ENCODE peak calls at places on chromosomes 12 and 14, in ten cellular contexts. One of them, this sample, is unnamed.

GRCh38 chr12:12717586-12718381 is 616 bp downstream of the CDKN1B start:
- DNase-seq in activated gamma-delta T cell treated with Interleukin-2 at 50 U/mL for 16 hours: no peak
- DNase-seq in astrocyte of the spinal cord: peak; percentile 22
- DNase-seq in anterior cingulate cortex: no peak
- DNase-seq in Daoy: peak; percentile 30
- DNase-seq in AG04449: no peak
- DNase-seq in substantia nigra: no peak
- DNase-seq in stimulated activated CD4-positive, alpha-beta T cell treated with anti-CD3 and anti-CD28 coated beads, TNF-alpha, amount 100 ng/mL, for 1 hour: no peak
- DNase-seq in HTR-8/SVneo: no peak
- DNase-seq in NCI-H2081: peak; percentile 48
- DNase-seq in this sample: peak; percentile 31

GRCh38 chr12:27899151-27899661 is 73.3 kb downstream of the PTHLH start:
- DNase-seq in AG04449: peak; percentile 100
- DNase-seq in substantia nigra: no peak
- DNase-seq in astrocyte of the spinal cord: peak; percentile 95
- DNase-seq in stimulated activated CD4-positive, alpha-beta T cell treated with anti-CD3 and anti-CD28 coated beads, TNF-alpha, amount 100 ng/mL, for 1 hour: no peak
- DNase-seq in Daoy: peak; percentile 84
- DNase-seq in NCI-H2081: no peak
- DNase-seq in activated gamma-delta T cell treated with Interleukin-2 at 50 U/mL for 16 hours: no peak
- DNase-seq in HTR-8/SVneo: peak; percentile 59
- DNase-seq in anterior cingulate cortex: no peak
- DNase-seq in this sample: peak; percentile 98

GRCh38 chr14:61502459-61503093 is 181.2 kb downstream of the PRKCH start:
- DNase-seq in substantia nigra: no peak
- DNase-seq in anterior cingulate cortex: no peak
- DNase-seq in Daoy: peak; percentile 51
- DNase-seq in AG04449: no peak
- DNase-seq in activated gamma-delta T cell treated with Interleukin-2 at 50 U/mL for 16 hours: no peak
- DNase-seq in astrocyte of the spinal cord: no peak
- DNase-seq in HTR-8/SVneo: no peak
- DNase-seq in NCI-H2081: no peak
- DNase-seq in stimulated activated CD4-positive, alpha-beta T cell treated with anti-CD3 and anti-CD28 coated beads, TNF-alpha, amount 100 ng/mL, for 1 hour: no peak
- DNase-seq in this sample: no peak

GRCh38 chr14:39988939-39989338 is 556.7 kb upstream of the FBXO33 start:
- DNase-seq in activated gamma-delta T cell treated with Interleukin-2 at 50 U/mL for 16 hours: no peak
- DNase-seq in anterior cingulate cortex: no peak
- DNase-seq in Daoy: no peak
- DNase-seq in substantia nigra: no peak
- DNase-seq in NCI-H2081: peak; percentile 69
- DNase-seq in HTR-8/SVneo: peak; percentile 2
- DNase-seq in AG04449: no peak
- DNase-seq in stimulated activated CD4-positive, alpha-beta T cell treated with anti-CD3 and anti-CD28 coated beads, TNF-alpha, amount 100 ng/mL, for 1 hour: no peak
- DNase-seq in astrocyte of the spinal cord: peak; percentile 52
- DNase-seq in this sample: peak; percentile 6

GRCh38 chr12:109951136-109951535 is 45.0 kb downstream of the GIT2 start:
- DNase-seq in HTR-8/SVneo: peak; percentile 45
- DNase-seq in NCI-H2081: no peak
- DNase-seq in anterior cingulate cortex: no peak
- DNase-seq in astrocyte of the spinal cord: peak; percentile 89
- DNase-seq in AG04449: peak; percentile 77
- DNase-seq in stimulated activated CD4-positive, alpha-beta T cell treated with anti-CD3 and anti-CD28 coated beads, TNF-alpha, amount 100 ng/mL, for 1 hour: no peak
- DNase-seq in activated gamma-delta T cell treated with Interleukin-2 at 50 U/mL for 16 hours: no peak
- DNase-seq in Daoy: peak; percentile 74
- DNase-seq in substantia nigra: no peak
- DNase-seq in this sample: peak; percentile 82

GRCh38 chr12:28872654-28873268 is 276.3 kb upstream of the FAR2 start:
- DNase-seq in anterior cingulate cortex: peak; percentile 16
- DNase-seq in astrocyte of the spinal cord: peak; percentile 71
- DNase-seq in stimulated activated CD4-positive, alpha-beta T cell treated with anti-CD3 and anti-CD28 coated beads, TNF-alpha, amount 100 ng/mL, for 1 hour: no peak
- DNase-seq in HTR-8/SVneo: peak; percentile 5
- DNase-seq in activated gamma-delta T cell treated with Interleukin-2 at 50 U/mL for 16 hours: no peak
- DNase-seq in substantia nigra: peak; percentile 1
- DNase-seq in NCI-H2081: peak; percentile 53
- DNase-seq in Daoy: peak; percentile 49
- DNase-seq in AG04449: no peak
- DNase-seq in this sample: peak; percentile 69

GRCh38 chr14:61042220-61042619 is 61.2 kb downstream of the SLC38A6 start:
- DNase-seq in substantia nigra: no peak
- DNase-seq in HTR-8/SVneo: no peak
- DNase-seq in astrocyte of the spinal cord: no peak
- DNase-seq in AG04449: no peak
- DNase-seq in stimulated activated CD4-positive, alpha-beta T cell treated with anti-CD3 and anti-CD28 coated beads, TNF-alpha, amount 100 ng/mL, for 1 hour: no peak
- DNase-seq in Daoy: no peak
- DNase-seq in activated gamma-delta T cell treated with Interleukin-2 at 50 U/mL for 16 hours: no peak
- DNase-seq in NCI-H2081: peak; percentile 49
- DNase-seq in anterior cingulate cortex: no peak
- DNase-seq in this sample: no peak

GRCh38 chr12:119354187-119354586 is 19.7 kb downstream of the CCDC60 start:
- DNase-seq in stimulated activated CD4-positive, alpha-beta T cell treated with anti-CD3 and anti-CD28 coated beads, TNF-alpha, amount 100 ng/mL, for 1 hour: no peak
- DNase-seq in anterior cingulate cortex: no peak
- DNase-seq in astrocyte of the spinal cord: no peak
- DNase-seq in HTR-8/SVneo: no peak
- DNase-seq in AG04449: no peak
- DNase-seq in substantia nigra: no peak
- DNase-seq in Daoy: no peak
- DNase-seq in activated gamma-delta T cell treated with Interleukin-2 at 50 U/mL for 16 hours: no peak
- DNase-seq in NCI-H2081: peak; percentile 83
- DNase-seq in this sample: no peak

GRCh38 chr14:89302396-89302950 is 114.6 kb downstream of the FOXN3 start:
- DNase-seq in activated gamma-delta T cell treated with Interleukin-2 at 50 U/mL for 16 hours: no peak
- DNase-seq in astrocyte of the spinal cord: no peak
- DNase-seq in stimulated activated CD4-positive, alpha-beta T cell treated with anti-CD3 and anti-CD28 coated beads, TNF-alpha, amount 100 ng/mL, for 1 hour: no peak
- DNase-seq in NCI-H2081: no peak
- DNase-seq in substantia nigra: no peak
- DNase-seq in anterior cingulate cortex: no peak
- DNase-seq in HTR-8/SVneo: no peak
- DNase-seq in Daoy: no peak
- DNase-seq in AG04449: no peak
- DNase-seq in this sample: no peak

GRCh38 chr14:22994762-22995275 is 12.5 kb upstream of the AJUBA start:
- DNase-seq in Daoy: peak; percentile 48
- DNase-seq in substantia nigra: no peak
- DNase-seq in AG04449: no peak
- DNase-seq in HTR-8/SVneo: no peak
- DNase-seq in NCI-H2081: no peak
- DNase-seq in activated gamma-delta T cell treated with Interleukin-2 at 50 U/mL for 16 hours: peak; percentile 19
- DNase-seq in stimulated activated CD4-positive, alpha-beta T cell treated with anti-CD3 and anti-CD28 coated beads, TNF-alpha, amount 100 ng/mL, for 1 hour: no peak
- DNase-seq in astrocyte of the spinal cord: peak; percentile 53
- DNase-seq in anterior cingulate cortex: no peak
- DNase-seq in this sample: peak; percentile 66

GRCh38 chr12:39846304-39846703 is 226.7 kb upstream of the ABCD2 start:
- DNase-seq in Daoy: no peak
- DNase-seq in substantia nigra: no peak
- DNase-seq in anterior cingulate cortex: no peak
- DNase-seq in HTR-8/SVneo: no peak
- DNase-seq in stimulated activated CD4-positive, alpha-beta T cell treated with anti-CD3 and anti-CD28 coated beads, TNF-alpha, amount 100 ng/mL, for 1 hour: no peak
- DNase-seq in NCI-H2081: no peak
- DNase-seq in astrocyte of the spinal cord: no peak
- DNase-seq in AG04449: no peak
- DNase-seq in activated gamma-delta T cell treated with Interleukin-2 at 50 U/mL for 16 hours: no peak
- DNase-seq in this sample: no peak

This sample was measured in fibroblast of villous mesenchyme.